ENCODE peak calls at places on chromosomes 12 and 14, in four cellular contexts. M is heart left ventricle, P is cardiac muscle cell, A is AG04450. I is an unnamed sample.

GRCh38 chr14:75972729-75973480 is 8.9 kb downstream of the TGFB3 start:
- DNase-seq in M (no peak), P (no peak), A (no peak), I (no peak)

GRCh38 chr14:23162800-23163199 is 20.7 kb downstream of the SLC7A8 start:
- DNase-seq in M (no peak), P (no peak), A (no peak), I (no peak)

GRCh38 chr14:94665121-94665520 is 52.9 kb downstream of the SERPINA3 start:
- DNase-seq in M (no peak), P (peak; percentile 59), A (peak; percentile 41), I (no peak)

GRCh38 chr14:76096257-76096656 is 55.5 kb upstream of the GPATCH2L start:
- DNase-seq in M (no peak), P (no peak), A (no peak), I (no peak)

GRCh38 chr12:107684029-107684790 is 1.4 kb upstream of the PWP1 start:
- DNase-seq in M (no peak), P (peak; percentile 17), A (no peak), I (no peak)

GRCh38 chr12:56628671-56629458 is 1.3 kb downstream of the BAZ2A start:
- DNase-seq in M (peak; percentile 77), P (peak; percentile 73), A (peak; percentile 15), I (peak; percentile 66)

GRCh38 chr14:77026930-77027537 is 1.5 kb downstream of the IRF2BPL start:
- DNase-seq in M (peak; percentile 57), P (peak; percentile 72), A (no peak), I (peak; percentile 45)

GRCh38 chr12:44287545-44287944 is 451.7 kb downstream of the TMEM117 start:
- DNase-seq in M (no peak), P (no peak), A (no peak), I (no peak)

GRCh38 chr14:32453857-32454810 is 125.0 kb downstream of the AKAP6 start:
- DNase-seq in M (peak; percentile 32), P (no peak), A (no peak), I (no peak)

GRCh38 chr12:108822458-108823205 is 34.8 kb downstream of the SSH1 start:
- DNase-seq in M (no peak), P (peak; percentile 56), A (no peak), I (no peak)

GRCh38 chr12:50039151-50039835 is 14.0 kb upstream of the RACGAP1 start:
- DNase-seq in M (peak; percentile 80), P (peak; percentile 86), A (peak; percentile 62), I (peak; percentile 82)

GRCh38 chr14:102486513-102487203 is 22.9 kb downstream of the ANKRD9 start:
- DNase-seq in M (no peak), P (no peak), A (no peak), I (no peak)

GRCh38 chr12:115380509-115381120 is 696.6 kb upstream of the TBX3 start:
- DNase-seq in M (no peak), P (no peak), A (no peak), I (no peak)

GRCh38 chr12:107515446-107515958 is 170.1 kb upstream of the PWP1 start:
- DNase-seq in M (peak; percentile 27), P (peak; percentile 67), A (peak; percentile 55), I (peak; percentile 79)

GRCh38 chr14:47276931-47277330 is 398.5 kb downstream of the MDGA2 start:
- DNase-seq in M (no peak), P (no peak), A (no peak), I (no peak)

GRCh38 chr14:99524091-99524661 is 43.0 kb downstream of the CCNK start:
- DNase-seq in M (no peak), P (no peak), A (no peak), I (peak; percentile 23)

GRCh38 chr12:92295523-92295922 is 149.9 kb upstream of the BTG1 start:
- DNase-seq in M (no peak), P (peak; percentile 10), A (peak; percentile 36), I (no peak)

GRCh38 chr14:68181395-68182326 is 362.1 kb downstream of the RAD51B start:
- DNase-seq in M (no peak), P (peak; percentile 59), A (no peak), I (no peak)

GRCh38 chr14:37595809-37596595 is 573 bp downstream of the TTC6 start:
- DNase-seq in M (no peak), P (no peak), A (no peak), I (no peak)

GRCh38 chr12:97756066-97756701 is 293.6 kb downstream of the RMST start:
- DNase-seq in M (no peak), P (peak; percentile 9), A (no peak), I (no peak)

GRCh38 chr14:61435563-61436337 is 114.4 kb downstream of the PRKCH start:
- DNase-seq in M (no peak), P (peak; percentile 25), A (no peak), I (no peak)

GRCh38 chr14:101131451-101131916 is 228.0 kb upstream of the RTL1 start:
- DNase-seq in M (no peak), P (no peak), A (no peak), I (no peak)

GRCh38 chr14:101130861-101131260 is 227.3 kb upstream of the RTL1 start:
- DNase-seq in M (no peak), P (no peak), A (no peak), I (no peak)

GRCh38 chr14:101132051-101132541 is 228.6 kb upstream of the RTL1 start:
- DNase-seq in M (no peak), P (no peak), A (no peak), I (no peak)

GRCh38 chr14:101128478-101129450 is 225.2 kb upstream of the RTL1 start:
- DNase-seq in M (no peak), P (no peak), A (no peak), I (no peak)

DNA sequence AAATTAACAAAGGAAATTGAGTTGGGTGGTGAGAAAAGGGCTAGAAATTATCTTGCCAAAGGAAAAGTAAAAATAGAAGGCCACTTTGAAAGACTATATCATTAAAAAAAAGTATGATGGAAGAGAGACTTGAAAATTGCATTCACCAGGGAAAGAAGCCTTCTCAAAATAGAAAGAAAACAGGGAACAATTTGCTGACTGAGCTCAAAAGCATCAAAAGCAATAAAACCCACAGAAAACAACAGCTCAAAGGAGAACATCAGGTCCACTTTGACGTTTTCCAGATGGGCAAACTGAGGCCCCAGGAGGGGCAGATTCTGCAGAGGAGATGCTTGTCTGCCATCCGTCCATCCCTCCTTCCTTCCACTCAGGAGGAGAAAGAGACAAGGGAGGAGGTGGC is 226.2 kb upstream of the RTL1 start:
- DNase-seq in M (no peak), P (no peak), A (no peak), I (no peak)
- H3K27me3 ChIP-seq in M (peaks cover 56% of the 10 kb centered on the region), P (no peaks in the 10 kb centered on the region), A (peaks cover 26% of the 10 kb centered on the region), I (no peaks in the 10 kb centered on the region)

GRCh38 chr12:121839993-121840761 is 18.5 kb downstream of the HPD start:
- DNase-seq in M (no peak), P (no peak), A (no peak), I (no peak)
- H3K4me3 ChIP-seq in M (peak overlapping the region; percentile 71), P (peak overlapping the region; percentile 36), A (peak overlapping the region; percentile 75), I (peak overlapping the region; percentile 45)

GRCh38 chr12:4975574-4975973 is 65.9 kb downstream of the KCNA1 start:
- DNase-seq in M (no peak), P (no peak), A (no peak), I (peak; percentile 75)
- H3K27me3 ChIP-seq in M (peaks cover 22% of the 10 kb centered on the region), P (peaks cover 15% of the 10 kb centered on the region), A (peaks cover 3% of the 10 kb centered on the region), I (no peaks in the 10 kb centered on the region)

GRCh38 chr12:81300454-81300853 is 222.6 kb downstream of the ACSS3 start:
- DNase-seq in M (no peak), P (peak; percentile 10), A (no peak), I (no peak)

GRCh38 chr12:81296556-81297305 is 218.9 kb downstream of the ACSS3 start:
- DNase-seq in M (no peak), P (peak; percentile 44), A (no peak), I (no peak)

GRCh38 chr12:81297606-81298005 is 219.7 kb downstream of the ACSS3 start:
- DNase-seq in M (no peak), P (no peak), A (no peak), I (no peak)

GRCh38 chr12:81295286-81295685 is 217.4 kb downstream of the ACSS3 start:
- DNase-seq in M (no peak), P (no peak), A (no peak), I (no peak)

GRCh38 chr12:81294325-81295190 is 216.7 kb downstream of the ACSS3 start:
- DNase-seq in M (no peak), P (peak; percentile 3), A (no peak), I (no peak)
- H3K4me3 ChIP-seq in M (no peak overlapping the region), P (no peak overlapping the region), A (no peak overlapping the region), I (no peak overlapping the region)

GRCh38 chr12:13976880-13977279 is 4.5 kb downstream of the GRIN2B start:
- DNase-seq in M (no peak), P (no peak), A (no peak), I (no peak)

GRCh38 chr12:13981296-13981962 is at the start of gene GRIN2B:
- DNase-seq in M (no peak), P (no peak), A (no peak), I (no peak)

GRCh38 chr12:13980548-13981295 is 680 bp downstream of the GRIN2B start:
- DNase-seq in M (no peak), P (no peak), A (no peak), I (no peak)

GRCh38 chr12:13986031-13986430 is 4.6 kb upstream of the GRIN2B start:
- DNase-seq in M (no peak), P (no peak), A (no peak), I (no peak)

GRCh38 chr12:13982010-13982409 is 608 bp upstream of the GRIN2B start:
- DNase-seq in M (no peak), P (no peak), A (no peak), I (no peak)
- H3K27me3 ChIP-seq in M (peaks cover 82% of the 10 kb centered on the region), P (peaks cover 81% of the 10 kb centered on the region), A (peaks cover 6% of the 10 kb centered on the region), I (peaks cover 4% of the 10 kb centered on the region)

GRCh38 chr12:67911293-67911637 is 78.0 kb upstream of the IFNG-AS1 start:
- DNase-seq in M (peak; percentile 71), P (peak; percentile 48), A (no peak), I (peak; percentile 70)
- H3K4me3 ChIP-seq in M (no peak overlapping the region), P (no peak overlapping the region), A (no peak overlapping the region), I (no peak overlapping the region)